ENCODE peak calls at places on chromosomes 12 and 14, in six cellular contexts. F, Z, S, H, Q and I are unnamed samples.

GRCh38 chr12:132660047-132660446 is 27.1 kb downstream of the POLE start:
- DNase-seq in F (no peak), Z (no peak), S (no peak), H (no peak), Q (no peak), I (no peak)

GRCh38 chr12:12511021-12511783 is 51.5 kb downstream of the DUSP16 start:
- DNase-seq in F (no peak), Z (no peak), S (peak), H (no peak), Q (no peak), I (no peak)

GRCh38 chr12:14665354-14666348 is 30.7 kb downstream of the GUCY2C start:
- DNase-seq in F (no peak), Z (no peak), S (no peak), H (no peak), Q (no peak), I (no peak)

GRCh38 chr12:49293056-49293956 is 1.6 kb upstream of the PRPH start:
- DNase-seq in F (no peak), Z (no peak), S (no peak), H (no peak), Q (peak), I (no peak)

GRCh38 chr12:31117203-31118011 is 43.7 kb downstream of the DDX11 start:
- DNase-seq in F (peak), Z (peak), S (peak), H (no peak), Q (no peak), I (peak)

GRCh38 chr12:117884161-117884560 is 84.6 kb downstream of the KSR2 start:
- DNase-seq in F (no peak), Z (no peak), S (no peak), H (no peak), Q (no peak), I (no peak)

GRCh38 chr12:108635201-108635996 is 1.7 kb upstream of the SELPLG start:
- DNase-seq in F (peak), Z (peak), S (no peak), H (no peak), Q (no peak), I (no peak)

GRCh38 chr14:31024577-31025334 is 693 bp upstream of the AP4S1 start:
- DNase-seq in F (no peak), Z (no peak), S (peak), H (no peak), Q (no peak), I (no peak)

GRCh38 chr12:4355843-4356327 is 23.6 kb downstream of the FGF23 start:
- DNase-seq in F (peak), Z (no peak), S (no peak), H (no peak), Q (peak), I (peak)

GRCh38 chr12:55653031-55653430 is 16.3 kb downstream of the OR10P1 start:
- DNase-seq in F (no peak), Z (no peak), S (no peak), H (no peak), Q (no peak), I (no peak)

GRCh38 chr14:76464856-76465255 is 88.9 kb downstream of the ESRRB start:
- DNase-seq in F (peak), Z (no peak), S (no peak), H (no peak), Q (no peak), I (no peak)

GRCh38 chr14:61569783-61570182 is 125.5 kb upstream of the HIF1A start:
- DNase-seq in F (no peak), Z (peak), S (peak), H (peak), Q (no peak), I (no peak)

GRCh38 chr12:47556631-47557030 is 149.2 kb downstream of the RPAP3 start:
- DNase-seq in F (no peak), Z (no peak), S (no peak), H (no peak), Q (no peak), I (no peak)

GRCh38 chr12:108772896-108773797 is 41.8 kb upstream of the CORO1C start:
- DNase-seq in F (no peak), Z (no peak), S (no peak), H (no peak), Q (no peak), I (no peak)

GRCh38 chr12:38648813-38649212 is 256.6 kb downstream of the CPNE8 start:
- DNase-seq in F (no peak), Z (no peak), S (no peak), H (no peak), Q (no peak), I (no peak)

GRCh38 chr12:71430756-71431155 is 8.8 kb upstream of the LGR5 start:
- DNase-seq in F (no peak), Z (no peak), S (no peak), H (no peak), Q (no peak), I (no peak)

GRCh38 chr14:105999361-106000028 is 473.1 kb downstream of the TMEM121 start:
- DNase-seq in F (no peak), Z (peak), S (no peak), H (no peak), Q (peak), I (no peak)

GRCh38 chr14:58243790-58244555 is 670 bp upstream of the PSMA3 start:
- DNase-seq in F (peak), Z (peak), S (peak), H (no peak), Q (no peak), I (no peak)

GRCh38 chr12:51868821-51869489 is 18.9 kb upstream of the ANKRD33 start:
- DNase-seq in F (no peak), Z (no peak), S (no peak), H (no peak), Q (no peak), I (no peak)

DNA sequence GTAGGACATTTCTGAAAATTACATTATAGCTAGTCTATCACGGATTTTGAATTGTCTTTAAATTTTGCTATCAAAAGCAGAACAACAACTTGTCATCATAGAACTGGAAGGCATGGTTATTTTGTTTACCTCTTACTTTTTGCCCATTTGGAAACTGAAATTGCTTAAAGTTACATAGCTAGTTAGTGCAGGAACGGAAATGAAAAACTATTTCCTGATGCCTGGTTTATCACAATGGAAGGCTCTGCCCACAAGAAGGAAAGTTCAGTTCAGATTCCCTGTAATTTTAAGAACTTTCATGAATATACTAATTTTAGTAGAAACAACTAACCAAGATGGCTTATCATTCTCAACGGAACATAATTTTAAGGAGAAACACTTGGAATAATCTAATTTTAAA is 427.7 kb downstream of the RAD51B start:
- DNase-seq in F (no peak), Z (no peak), S (no peak), H (no peak), Q (no peak), I (no peak)
- TF ChIP-seq CTCF in F (no peak), Z (no peak), S (no peak), H (no peak), Q (no peak), I (no peak)

GRCh38 chr12:124713436-124714082 is 146.1 kb upstream of the NCOR2 start:
- DNase-seq in F (no peak), Z (peak), S (peak), H (no peak), Q (peak), I (peak)
- H3K27ac ChIP-seq in F (no peak), Z (peak), S (peak), H (peak), Q (peak), I (no peak)

GRCh38 chr14:101349108-101349507 is 212.2 kb upstream of the DIO3 start:
- DNase-seq in F (no peak), Z (no peak), S (no peak), H (no peak), Q (no peak), I (no peak)

GRCh38 chr14:101350710-101351109 is 210.6 kb upstream of the DIO3 start:
- DNase-seq in F (no peak), Z (peak), S (no peak), H (no peak), Q (no peak), I (no peak)

GRCh38 chr14:101351146-101351545 is 210.1 kb upstream of the DIO3 start:
- DNase-seq in F (no peak), Z (no peak), S (no peak), H (no peak), Q (no peak), I (no peak)

GRCh38 chr14:101350021-101350420 is 211.3 kb upstream of the DIO3 start:
- DNase-seq in F (no peak), Z (no peak), S (no peak), H (no peak), Q (no peak), I (no peak)

DNA sequence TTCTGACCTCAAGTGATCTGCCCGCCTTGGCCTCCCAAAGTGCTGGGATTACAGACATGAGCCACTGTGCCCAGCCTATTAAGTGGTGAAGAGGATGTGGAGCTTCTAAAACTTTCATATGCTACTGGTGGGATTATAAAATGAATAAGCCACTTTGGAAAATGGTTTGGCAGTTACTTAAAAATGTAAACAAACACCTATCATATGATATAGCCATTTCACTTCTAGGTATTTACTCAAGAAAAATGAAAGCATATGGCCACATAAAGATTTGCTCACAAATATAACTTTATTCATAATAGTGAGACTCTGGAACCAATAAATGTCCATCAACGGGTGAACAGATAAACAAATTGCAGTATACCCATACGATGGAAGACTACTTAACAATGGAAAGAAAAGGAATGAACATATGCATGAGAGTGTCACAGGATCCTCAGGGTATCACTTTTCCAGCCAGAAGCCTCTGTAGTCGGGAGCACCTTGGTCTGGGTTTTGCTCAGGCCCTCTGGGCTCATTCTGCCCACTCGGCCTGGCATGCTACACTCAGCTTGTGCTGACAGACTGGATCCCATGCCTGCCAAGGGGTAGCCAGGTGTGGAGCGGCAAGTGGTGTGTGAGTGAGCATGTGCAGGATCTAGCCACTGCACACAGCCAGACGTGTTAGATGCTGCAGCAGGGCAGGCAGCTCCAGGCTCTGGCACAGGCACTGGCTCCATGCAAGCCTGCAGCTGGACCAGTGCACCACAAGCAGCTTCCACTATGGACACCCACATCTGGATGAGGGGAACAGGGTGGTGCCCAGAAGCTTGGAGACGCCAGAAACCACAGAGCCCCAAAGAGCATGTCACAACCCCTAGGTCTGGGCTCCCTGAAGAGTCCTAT is 213.2 kb upstream of the DIO3 start:
- DNase-seq in F (no peak), Z (no peak), S (no peak), H (no peak), Q (no peak), I (no peak)
- TF ChIP-seq CTCF in F (no peak), Z (no peak), S (no peak), H (no peak), Q (no peak), I (no peak)

DNA sequence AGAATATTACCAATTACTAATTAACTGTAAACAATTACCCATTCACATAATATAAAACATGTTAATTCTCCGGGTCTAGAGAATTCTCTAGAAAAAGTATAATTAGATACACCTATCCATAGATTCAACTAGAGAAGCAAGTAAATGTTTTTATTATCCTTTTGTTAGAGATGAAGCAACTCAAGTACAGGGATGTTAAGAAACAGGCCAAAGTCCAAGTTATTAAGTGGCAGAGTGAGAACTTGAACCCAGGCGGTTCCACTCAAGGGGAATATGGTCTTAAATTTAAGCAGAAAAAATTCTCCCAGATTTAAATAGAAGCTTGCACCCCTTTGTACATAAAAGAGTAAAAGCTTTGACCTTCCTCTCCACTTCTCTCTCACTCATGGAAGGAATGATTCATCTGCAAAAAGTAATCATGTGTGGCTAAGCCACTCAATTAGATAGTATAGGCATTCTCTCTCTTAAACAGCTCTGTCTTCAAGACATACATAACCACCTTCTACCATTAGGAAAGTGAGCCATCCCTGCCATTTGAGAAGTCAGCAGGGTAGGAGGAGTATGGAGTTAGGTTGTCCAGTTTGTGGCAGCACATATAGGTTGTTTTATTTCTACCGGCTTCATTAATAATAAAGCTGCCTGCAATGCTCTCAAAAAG is 34.1 kb downstream of the ERGIC2 start:
- DNase-seq in F (no peak), Z (no peak), S (peak), H (no peak), Q (no peak), I (no peak)
- H3K27ac ChIP-seq in F (no peak), Z (no peak), S (no peak), H (no peak), Q (no peak), I (no peak)

DNA sequence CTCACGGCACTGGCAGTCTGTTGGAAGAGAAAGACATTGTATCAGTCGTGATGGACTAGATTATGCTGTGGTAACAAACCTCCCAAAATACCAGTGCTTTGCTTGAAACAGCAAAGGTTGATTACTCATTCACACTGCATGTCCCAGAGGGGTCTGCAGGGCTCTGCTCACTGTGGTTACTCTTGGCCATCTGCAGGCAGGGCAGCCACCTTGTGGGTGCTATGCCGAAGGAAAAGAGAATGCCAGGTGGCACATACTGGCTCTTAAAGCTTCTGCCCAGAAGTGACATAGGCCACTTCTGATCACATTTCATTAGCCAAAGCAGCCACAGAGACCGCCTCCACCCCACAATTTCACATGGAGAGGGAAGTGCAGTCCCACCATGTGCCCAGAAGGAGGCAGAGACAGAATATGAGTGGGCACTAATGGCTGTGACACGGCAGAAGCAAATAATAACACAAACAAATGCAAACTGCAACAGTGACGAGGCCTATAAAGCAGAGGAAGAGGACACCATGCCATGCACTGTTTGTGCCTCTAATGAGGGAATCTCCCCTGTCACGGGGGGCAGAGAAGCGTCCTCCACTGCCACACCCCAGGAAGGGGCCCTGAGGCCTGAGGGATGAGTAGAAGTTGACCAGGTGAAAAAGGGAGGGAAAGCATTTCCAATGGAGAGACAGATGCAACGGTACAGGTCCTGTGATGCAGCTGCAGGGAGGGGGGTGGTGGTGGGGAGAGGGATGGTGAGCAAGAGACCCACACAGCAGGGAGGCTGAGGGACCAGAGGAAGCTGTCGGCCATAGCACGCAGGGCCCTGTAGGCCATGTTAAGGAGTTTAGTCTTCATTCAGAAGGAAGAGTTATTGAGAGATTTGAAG is 51.7 kb upstream of the KICS2 start:
- DNase-seq in F (no peak), Z (no peak), S (no peak), H (no peak), Q (no peak), I (peak)
- TF ChIP-seq CTCF in F (peak), Z (no peak), S (no peak), H (peak), Q (peak), I (peak)

DNA sequence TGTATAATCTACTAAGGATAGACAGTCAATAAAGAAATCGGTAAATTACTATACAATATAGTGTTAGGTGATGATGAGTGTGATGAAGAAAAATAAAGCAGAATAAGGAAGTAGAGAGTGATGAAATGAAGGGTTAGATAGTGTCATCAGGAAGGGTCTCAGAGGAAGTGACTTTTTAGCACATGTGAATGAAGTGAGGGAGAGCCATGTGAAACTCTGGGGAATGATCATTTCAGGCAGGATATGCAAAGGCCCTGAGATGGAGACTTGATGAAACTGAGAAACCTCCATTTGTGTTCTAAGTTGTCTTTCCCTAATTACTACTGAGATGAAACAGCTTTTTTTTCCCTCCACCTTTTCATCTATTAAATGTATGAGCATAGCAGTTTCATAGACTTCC is 19.4 kb upstream of the GNPTAB start:
- DNase-seq in F (no peak), Z (no peak), S (no peak), H (no peak), Q (no peak), I (no peak)
- H3K27ac ChIP-seq in F (no peak), Z (no peak), S (no peak), H (no peak), Q (no peak), I (no peak)